ENCODE peak calls at places on chromosome 7, in four cellular contexts. O, C, F and H are unnamed samples.

GRCh38 chr7:46738713-46739220 is 817.7 kb upstream of the IGFBP3 start:
- DNase-seq in O (no peak), F (no peak), C (no peak), H (no peak)

GRCh38 chr7:105387621-105388372 is 924 bp downstream of the SRPK2 start:
- DNase-seq in O (peak), C (no peak), F (peak), H (no peak)

GRCh38 chr7:111958889-111959288 is 247.3 kb downstream of the DOCK4 start:
- DNase-seq in C (no peak), F (no peak), O (no peak), H (no peak)

GRCh38 chr7:117672433-117672832 is 192.6 kb downstream of the CFTR start:
- DNase-seq in C (no peak), O (no peak), F (no peak), H (no peak)

GRCh38 chr7:27149817-27150567 is 2.4 kb downstream of the HOXA3 start:
- DNase-seq in C (no peak), O (no peak), F (peak), H (no peak)

GRCh38 chr7:16223963-16224707 is 197.2 kb downstream of the CRPPA start:
- DNase-seq in C (no peak), O (no peak), F (no peak), H (no peak)

GRCh38 chr7:8143151-8143874 is 118.7 kb downstream of the ICA1 start:
- DNase-seq in O (no peak), F (no peak), C (no peak), H (no peak)

GRCh38 chr7:32150039-32150438 is 79.8 kb upstream of the PDE1C start:
- DNase-seq in C (no peak), F (no peak), O (no peak), H (no peak)

GRCh38 chr7:115548756-115549155 is 481.8 kb downstream of the TFEC start:
- DNase-seq in F (no peak), C (no peak), O (no peak), H (no peak)

GRCh38 chr7:3297105-3297819 is 3.8 kb upstream of the SDK1 start:
- DNase-seq in O (no peak), F (no peak), C (no peak), H (no peak)

GRCh38 chr7:291302-292092 is 1.5 kb downstream of the FOXL3 start:
- DNase-seq in F (peak), O (no peak), C (no peak), H (no peak)

GRCh38 chr7:44324204-44325126 is 929 bp downstream of the CAMK2B start:
- DNase-seq in F (peak), C (no peak), O (no peak), H (peak)

GRCh38 chr7:149720372-149721083 is 52.9 kb downstream of the ZNF467 start:
- DNase-seq in C (no peak), O (peak), F (peak), H (no peak)

GRCh38 chr7:33744293-33744692 is 161.0 kb upstream of the BMPER start:
- DNase-seq in C (no peak), O (peak), F (no peak), H (no peak)

GRCh38 chr7:4361774-4362173 is 320.3 kb upstream of the FOXK1 start:
- DNase-seq in F (no peak), O (no peak), C (no peak), H (no peak)

GRCh38 chr7:46990761-46991160 is 591.1 kb downstream of the TNS3 start:
- DNase-seq in O (no peak), C (no peak), F (no peak), H (no peak)

GRCh38 chr7:134690016-134690415 is 43.4 kb downstream of the BPGM start:
- DNase-seq in C (no peak), O (peak), F (no peak), H (no peak)

GRCh38 chr7:1278543-1278942 is 45.9 kb downstream of the UNCX start:
- DNase-seq in O (no peak), C (no peak), F (no peak), H (no peak)

GRCh38 chr7:140654661-140655060 is 14.0 kb upstream of the DENND2A start:
- DNase-seq in C (no peak), O (no peak), F (no peak), H (no peak)

GRCh38 chr7:122602800-122603199 is 96.1 kb downstream of the RNF133 start:
- DNase-seq in O (no peak), C (no peak), F (no peak), H (no peak)

GRCh38 chr7:41328544-41328943 is 374.3 kb downstream of the INHBA start:
- DNase-seq in O (no peak), C (no peak), F (no peak), H (no peak)

GRCh38 chr7:98282727-98283126 is 1.2 kb downstream of the BRI3 start:
- DNase-seq in F (no peak), C (no peak), O (no peak), H (no peak)

GRCh38 chr7:21923663-21924062 is 22.0 kb downstream of the CDCA7L start:
- DNase-seq in O (no peak), C (no peak), F (no peak), H (no peak)

GRCh38 chr7:1555813-1556540 is at the start of gene TMEM184A:
- DNase-seq in C (no peak), O (peak), F (peak), H (no peak)

GRCh38 chr7:27167170-27167505 is 1.8 kb upstream of the HOXA9 start:
- DNase-seq in F (peak), C (no peak), O (no peak), H (no peak)

GRCh38 chr7:29377718-29378117 is 183.1 kb downstream of the CHN2 start:
- DNase-seq in O (no peak), C (no peak), F (no peak), H (no peak)

GRCh38 chr7:73433924-73434700 is 534 bp downstream of the FZD9 start:
- DNase-seq in O (no peak), C (no peak), F (no peak), H (no peak)

GRCh38 chr7:151884276-151885201 is 7.6 kb upstream of the PRKAG2 start:
- DNase-seq in F (peak), C (no peak), O (peak), H (no peak)

GRCh38 chr7:141700848-141701371 is 1.1 kb downstream of the DENND11 start:
- DNase-seq in F (no peak), O (peak), C (no peak), H (no peak)

GRCh38 chr7:73727963-73728362 is 8.5 kb upstream of the STX1A start:
- DNase-seq in F (no peak), C (no peak), O (no peak), H (no peak)

GRCh38 chr7:137006293-137006692 is 137.8 kb downstream of the CHRM2 start:
- DNase-seq in C (no peak), F (no peak), O (no peak), H (no peak)

GRCh38 chr7:135774284-135774683 is 25.7 kb upstream of the FAM180A start:
- DNase-seq in O (no peak), C (no peak), F (no peak), H (no peak)

GRCh38 chr7:155353256-155353897 is 55.7 kb downstream of the INSIG1 start:
- DNase-seq in O (no peak), F (peak), C (no peak), H (no peak)

GRCh38 chr7:142797799-142798377 is 27.1 kb downstream of the PRSS2 start:
- DNase-seq in C (no peak), O (no peak), F (no peak), H (no peak)

GRCh38 chr7:3683886-3684539 is 383.0 kb downstream of the SDK1 start:
- DNase-seq in O (no peak), C (no peak), F (no peak), H (no peak)

GRCh38 chr7:17405786-17406185 is 107.3 kb downstream of the AHR start:
- DNase-seq in F (no peak), C (no peak), O (no peak), H (no peak)

GRCh38 chr7:135147899-135148721 is at the start of gene TMEM140:
- DNase-seq in F (no peak), C (no peak), O (peak), H (no peak)

GRCh38 chr7:4029941-4030340 is 652.2 kb upstream of the FOXK1 start:
- DNase-seq in F (no peak), C (no peak), O (no peak), H (no peak)